ENCODE peak calls at places on chromosome 16, in six cellular contexts. V, J, K, N, M and Z are unnamed samples.

GRCh38 chr16:8948069-8948593 is 15.6 kb downstream of the USP7 start:
- DNase-seq in V (no peak), J (no peak), K (no peak), N (no peak), M (no peak), Z (no peak)

GRCh38 chr16:26050489-26050888 is 358.7 kb downstream of the HS3ST4 start:
- DNase-seq in V (no peak), J (no peak), K (no peak), N (no peak), M (no peak), Z (no peak)

GRCh38 chr16:53949716-53950410 is 245.9 kb downstream of the FTO start:
- DNase-seq in V (no peak), J (no peak), K (no peak), N (no peak), M (no peak), Z (no peak)

GRCh38 chr16:9778879-9779278 is 403.3 kb downstream of the GRIN2A start:
- DNase-seq in V (no peak), J (no peak), K (no peak), N (no peak), M (no peak), Z (no peak)

GRCh38 chr16:25235991-25236390 is 19.2 kb downstream of the AQP8 start:
- DNase-seq in V (peak; percentile 4), J (no peak), K (no peak), N (no peak), M (no peak), Z (no peak)

GRCh38 chr16:27224741-27225300 is 21.5 kb downstream of the KDM8 start:
- DNase-seq in V (no peak), J (no peak), K (no peak), N (no peak), M (no peak), Z (no peak)

GRCh38 chr16:54928016-54928356 is 2.7 kb upstream of the IRX5 start:
- DNase-seq in V (peak; percentile 75), J (no peak), K (no peak), N (peak; percentile 59), M (no peak), Z (no peak)

GRCh38 chr16:3580271-3580670 is 3.1 kb upstream of the NLRC3 start:
- DNase-seq in V (no peak), J (no peak), K (no peak), N (peak; percentile 90), M (no peak), Z (no peak)

GRCh38 chr16:52906271-52906670 is 146.4 kb downstream of the CHD9NB start:
- DNase-seq in V (no peak), J (no peak), K (no peak), N (no peak), M (no peak), Z (no peak)

GRCh38 chr16:55651841-55652824 is 3.7 kb upstream of the SLC6A2 start:
- DNase-seq in V (no peak), J (no peak), K (no peak), N (no peak), M (no peak), Z (no peak)

GRCh38 chr16:102060-102855 is 24.2 kb downstream of the MPG start:
- DNase-seq in V (no peak), J (peak; percentile 87), K (no peak), N (no peak), M (no peak), Z (no peak)

GRCh38 chr16:25707982-25708583 is 16.3 kb downstream of the HS3ST4 start:
- DNase-seq in V (peak; percentile 30), J (no peak), K (no peak), N (peak; percentile 44), M (no peak), Z (peak; percentile 21)

GRCh38 chr16:1763521-1764511 is 7.5 kb downstream of the NME3 start:
- DNase-seq in V (no peak), J (no peak), K (no peak), N (peak; percentile 23), M (no peak), Z (no peak)

GRCh38 chr16:77551352-77551751 is 116.5 kb upstream of the ADAMTS18 start:
- DNase-seq in V (peak; percentile 52), J (no peak), K (no peak), N (no peak), M (no peak), Z (no peak)

GRCh38 chr16:24677388-24677787 is 52.1 kb upstream of the TNRC6A start:
- DNase-seq in V (no peak), J (no peak), K (no peak), N (no peak), M (no peak), Z (no peak)

GRCh38 chr16:15057755-15058417 is 2.0 kb upstream of the NTAN1 start:
- DNase-seq in V (no peak), J (no peak), K (no peak), N (no peak), M (no peak), Z (no peak)

GRCh38 chr16:9499921-9500593 is 408.6 kb downstream of the HAPSTR1 start:
- DNase-seq in V (no peak), J (peak; percentile 30), K (no peak), N (no peak), M (no peak), Z (no peak)

GRCh38 chr16:80968386-80969113 is 38.1 kb downstream of the CMC2 start:
- DNase-seq in V (peak; percentile 68), J (no peak), K (no peak), N (no peak), M (no peak), Z (no peak)

GRCh38 chr16:15498427-15499175 is 64.2 kb downstream of the BMERB1 start:
- DNase-seq in V (peak; percentile 73), J (no peak), K (no peak), N (no peak), M (no peak), Z (no peak)

GRCh38 chr16:70250748-70251650 is 741 bp downstream of the EXOSC6 start:
- DNase-seq in V (peak; percentile 79), J (no peak), K (no peak), N (peak; percentile 48), M (peak; percentile 30), Z (no peak)

GRCh38 chr16:25340973-25341372 is 83.3 kb upstream of the ZKSCAN2 start:
- DNase-seq in V (no peak), J (no peak), K (no peak), N (no peak), M (no peak), Z (no peak)

GRCh38 chr16:53863861-53864260 is 159.9 kb downstream of the FTO start:
- DNase-seq in V (no peak), J (no peak), K (no peak), N (no peak), M (no peak), Z (no peak)

GRCh38 chr16:234468-235305 is at the start of gene FAM234A:
- DNase-seq in V (peak; percentile 99), J (peak; percentile 96), K (peak; percentile 70), N (peak; percentile 95), M (peak; percentile 95), Z (peak; percentile 93)

GRCh38 chr16:70778901-70779309 is 22.1 kb downstream of the VAC14 start:
- DNase-seq in V (peak; percentile 90), J (peak; percentile 32), K (peak; percentile 72), N (peak; percentile 39), M (no peak), Z (peak; percentile 61)

GRCh38 chr16:50152807-50153647 is at the start of gene TENT4B:
- DNase-seq in V (peak; percentile 92), J (peak; percentile 91), K (peak; percentile 18), N (peak; percentile 92), M (peak; percentile 86), Z (peak; percentile 86)

GRCh38 chr16:66070140-66070887 is 296.2 kb upstream of the CDH5 start:
- DNase-seq in V (peak; percentile 29), J (peak; percentile 75), K (no peak), N (no peak), M (no peak), Z (peak; percentile 65)